ENCODE peak calls at places on chromosomes 5 and 9, in four cellular contexts. H is dorsolateral prefrontal cortex, P is WTC11, W is fibroblast of pulmonary artery. L is an unnamed sample.

GRCh38 chr9:9215050-9215449 is 1397.8 kb downstream of the PTPRD start:
- DNase-seq in P (no peak), W (no peak), H (no peak), L (no peak)

GRCh38 chr5:180138214-180138975 is 66.8 kb upstream of the RNF130 start:
- DNase-seq in H (no peak), W (no peak), P (no peak), L (peak; percentile 3)

GRCh38 chr5:59648949-59649921 is 244.3 kb downstream of the PDE4D start:
- DNase-seq in H (no peak), P (no peak), W (peak; percentile 92), L (no peak)

GRCh38 chr9:133511607-133512006 is 13.2 kb downstream of the MYMK start:
- DNase-seq in P (no peak), W (no peak), H (no peak), L (no peak)

GRCh38 chr5:34717426-34718327 is 61.5 kb downstream of the RAI14 start:
- DNase-seq in W (peak; percentile 95), P (peak; percentile 40), H (no peak), L (peak; percentile 15)

GRCh38 chr5:74017786-74018211 is 391.8 kb downstream of the ARHGEF28 start:
- DNase-seq in H (no peak), P (no peak), W (peak; percentile 32), L (no peak)

GRCh38 chr5:56829137-56829536 is 13.8 kb downstream of the MAP3K1 start:
- DNase-seq in P (no peak), H (no peak), W (no peak), L (no peak)

GRCh38 chr9:119839888-119840287 is 470.7 kb upstream of the BRINP1 start:
- DNase-seq in H (peak; percentile 40), P (no peak), W (no peak), L (no peak)

GRCh38 chr5:138685052-138685755 is 68.0 kb upstream of the CTNNA1 start:
- DNase-seq in W (no peak), P (no peak), H (no peak), L (no peak)

GRCh38 chr9:129750010-129750409 is 2.8 kb downstream of the PTGES start:
- DNase-seq in P (no peak), W (no peak), H (no peak), L (no peak)

GRCh38 chr9:5767968-5768932 is 64.7 kb downstream of the ERMP1 start:
- DNase-seq in P (no peak), W (no peak), H (no peak), L (no peak)

GRCh38 chr5:72233835-72234234 is 86.2 kb downstream of the MRPS27 start:
- DNase-seq in P (no peak), H (no peak), W (no peak), L (no peak)

GRCh38 chr9:134469041-134469875 is 143.0 kb downstream of the RXRA start:
- DNase-seq in H (no peak), W (peak; percentile 45), P (no peak), L (no peak)

GRCh38 chr9:21778300-21778699 is 24.1 kb upstream of the MTAP start:
- DNase-seq in P (no peak), W (peak; percentile 84), H (no peak), L (no peak)

GRCh38 chr5:98454904-98455303 is 318.6 kb upstream of the RGMB start:
- DNase-seq in W (peak; percentile 92), P (no peak), H (no peak), L (no peak)

GRCh38 chr9:133788819-133789733 is 50.9 kb upstream of the SARDH start:
- DNase-seq in H (peak; percentile 89), W (no peak), P (no peak), L (peak; percentile 18)

GRCh38 chr5:54835642-54836041 is 149.8 kb downstream of the ESM1 start:
- DNase-seq in P (no peak), W (peak; percentile 60), H (no peak), L (no peak)

GRCh38 chr5:181109489-181110013 is 21.4 kb downstream of the OR2V1 start:
- DNase-seq in H (no peak), W (no peak), P (peak; percentile 74), L (no peak)

GRCh38 chr5:173538018-173538417 is 78.4 kb downstream of the BOD1 start:
- DNase-seq in H (no peak), P (no peak), W (no peak), L (no peak)

GRCh38 chr9:135504262-135505229 is 4.1 kb downstream of the MRPS2 start:
- DNase-seq in W (peak; percentile 77), H (peak; percentile 80), P (peak; percentile 70), L (peak; percentile 72)

GRCh38 chr9:124818431-124819281 is 34.6 kb upstream of the WDR38 start:
- DNase-seq in H (no peak), P (peak; percentile 57), W (no peak), L (no peak)

DNA sequence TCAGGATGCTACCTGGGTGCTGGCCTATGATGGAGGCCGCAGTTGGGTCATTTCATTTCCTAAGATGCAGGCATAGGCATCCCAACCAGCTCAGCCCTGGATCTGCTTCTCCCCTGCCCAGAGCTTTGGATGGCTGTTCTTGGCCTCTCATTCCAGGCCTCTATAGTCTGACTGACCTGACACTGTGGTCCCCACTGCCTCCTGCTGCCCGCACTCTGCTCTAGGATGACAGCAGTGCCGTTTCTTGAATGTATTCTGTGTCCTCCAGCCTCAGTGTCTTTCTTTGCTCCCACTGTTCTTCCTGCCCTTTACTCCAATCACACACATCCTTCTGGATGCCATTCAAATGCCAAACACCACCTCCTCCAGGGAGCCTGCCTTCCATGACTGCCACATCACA is 235.7 kb downstream of the HSPA4 start:
- DNase-seq in P (no peak), H (peak; percentile 58), W (peak; percentile 47), L (peak; percentile 60)
- TF ChIP-seq CTCF in P (no peak), H (peak; percentile 43), W (peak; percentile 50), L (no peak)

GRCh38 chr9:127204771-127205470 is 59.7 kb upstream of the GARNL3 start:
- DNase-seq in W (peak; percentile 37), H (no peak), P (no peak), L (no peak)
- TF ChIP-seq CTCF in W (peak; percentile 32), H (peak; percentile 56), P (no peak), L (peak; percentile 17)

GRCh38 chr9:93857528-93857927 is 97.6 kb downstream of the BARX1 start:
- DNase-seq in W (no peak), H (no peak), P (no peak), L (no peak)

GRCh38 chr9:93861736-93862358 is 93.3 kb downstream of the BARX1 start:
- DNase-seq in H (no peak), W (no peak), P (no peak), L (no peak)

GRCh38 chr9:93862877-93863545 is 92.1 kb downstream of the BARX1 start:
- DNase-seq in W (no peak), P (no peak), H (no peak), L (no peak)

GRCh38 chr9:93860694-93861658 is 94.2 kb downstream of the BARX1 start:
- DNase-seq in P (peak; percentile 40), H (no peak), W (no peak), L (no peak)

DNA sequence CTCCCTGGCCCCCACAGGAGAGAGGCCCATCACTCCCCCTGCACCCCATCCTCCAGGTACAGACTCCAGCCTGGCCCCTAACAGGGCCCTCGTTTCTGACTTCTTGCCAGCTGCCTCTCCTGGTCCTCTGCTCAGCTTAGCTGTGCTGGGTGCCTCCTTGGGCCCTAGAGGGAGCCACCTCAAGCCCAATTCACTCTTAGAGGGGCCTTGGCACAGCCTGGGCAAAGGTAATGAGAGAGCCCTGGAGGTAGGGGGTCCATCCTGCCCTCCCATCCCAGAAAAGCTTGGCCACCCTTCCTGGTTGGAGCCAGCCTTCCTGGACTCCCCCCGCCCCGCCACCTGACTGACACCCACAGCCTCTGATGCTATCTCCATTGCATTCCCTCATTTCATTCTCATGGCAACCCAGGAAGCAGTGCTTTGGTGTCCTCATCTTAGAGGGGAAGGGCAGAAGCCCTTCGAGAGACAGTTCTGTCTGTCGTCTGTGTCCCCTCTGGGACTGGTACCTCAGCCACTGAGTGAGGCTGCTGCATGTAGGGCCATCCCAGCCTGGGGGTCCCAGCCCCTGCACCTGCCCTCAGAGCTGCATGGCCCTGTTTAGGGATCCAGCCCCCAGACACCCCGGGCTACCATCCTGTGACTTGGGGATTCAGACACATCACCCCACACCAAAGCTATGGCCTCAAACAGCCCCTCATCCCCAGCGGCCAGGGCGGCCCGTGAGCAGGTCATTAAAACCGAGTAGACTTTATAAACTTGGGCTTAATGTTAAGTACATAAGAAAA is 95.5 kb downstream of the BARX1 start:
- DNase-seq in P (no peak), W (no peak), H (no peak), L (no peak)
- TF ChIP-seq CTCF in P (no peak), W (no peak), H (no peak), L (no peak)

GRCh38 chr5:178817506-178817905 is 42.2 kb upstream of the ZNF354B start:
- DNase-seq in W (no peak), P (no peak), H (no peak), L (no peak)

GRCh38 chr5:178820001-178820400 is 39.8 kb upstream of the ZNF354B start:
- DNase-seq in H (no peak), W (no peak), P (no peak), L (no peak)

DNA sequence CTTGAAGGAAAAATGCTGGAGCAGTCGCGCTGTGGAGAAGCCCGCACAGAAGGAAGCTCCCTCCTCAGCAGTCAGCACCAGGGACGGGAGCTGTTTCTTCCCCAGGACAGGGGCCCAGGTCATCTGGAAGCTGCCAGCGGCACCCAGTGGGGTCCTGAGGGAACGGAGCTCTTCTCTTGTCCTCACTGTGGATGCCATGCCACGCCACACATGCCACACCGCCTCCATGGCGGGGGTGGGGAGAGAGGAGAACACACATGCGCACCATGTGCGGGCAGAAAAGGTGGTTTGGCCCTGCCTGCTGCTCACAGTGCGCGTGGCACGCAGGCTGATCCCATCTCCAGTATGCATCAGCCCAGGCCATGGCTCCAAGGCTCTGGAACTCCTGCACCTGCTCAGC is 41.7 kb upstream of the ZNF354B start:
- DNase-seq in P (no peak), W (no peak), H (no peak), L (no peak)
- TF ChIP-seq CTCF in P (no peak), W (no peak), H (no peak), L (no peak)

DNA sequence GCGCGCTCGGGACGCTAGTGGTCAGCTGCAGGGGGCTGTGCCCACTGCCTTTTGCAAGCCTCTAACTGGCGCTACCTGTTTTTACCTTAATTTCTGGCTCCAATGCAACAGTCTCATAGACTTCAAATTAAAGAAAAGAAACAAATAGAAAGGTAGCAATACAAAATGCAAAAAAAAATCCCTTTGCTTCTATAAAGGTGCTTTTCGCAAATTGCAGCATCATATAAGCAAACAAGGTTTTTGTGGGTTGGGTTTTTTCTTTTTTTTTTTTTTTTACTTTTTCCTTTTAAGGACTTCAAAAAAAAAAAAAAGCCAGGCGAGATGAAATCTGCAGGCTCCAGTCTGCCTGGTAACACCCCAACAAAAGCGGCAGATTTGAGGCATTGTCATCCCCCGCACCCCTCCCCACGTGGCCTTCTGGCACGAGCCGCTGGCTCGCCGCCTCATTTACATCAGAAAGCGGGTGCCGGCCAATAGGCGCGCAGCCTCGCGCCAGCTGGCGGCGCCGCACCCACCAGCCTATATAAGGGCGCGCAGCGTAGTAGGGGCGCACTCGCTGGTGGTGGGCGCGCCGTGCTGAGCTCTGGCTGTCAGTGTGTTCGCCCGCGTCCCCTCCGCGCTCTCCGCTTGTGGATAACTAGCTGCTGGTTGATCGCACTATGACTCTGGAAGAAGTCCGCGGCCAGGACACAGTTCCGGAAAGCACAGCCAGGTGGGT is at the start of gene GADD45G:
- DNase-seq in W (peak; percentile 84), P (peak; percentile 94), H (peak; percentile 96), L (peak; percentile 81)
- TF ChIP-seq CTCF in W (no peak), P (no peak), H (peak; percentile 56), L (no peak)